ENCODE peak calls at places on chromosome 6, in five cellular contexts. D is NCI-H774; Q is iPS-NIHi11; W is heart left ventricle; Y is stimulated activated CD4-positive, alpha-beta T cell treated with anti-CD3 and anti-CD28 coated beads, Interleukin-2, amount 100 ng/mL, for 48 hours. O is an unnamed sample.
A peak's percentile ranks its signal among the peaks of the same experiment; 100 is the strongest.

GRCh38 chr6:138590796-138591709 is 91.8 kb upstream of the NHSL1 start:
- DNase-seq in D (peak; percentile 74), Q (peak; percentile 79), W (peak; percentile 48), Y (peak; percentile 34), O (peak; percentile 64)

GRCh38 chr6:7811441-7811840 is 85.5 kb downstream of the BMP6 start:
- DNase-seq in D (no peak), Q (no peak), W (no peak), Y (no peak), O (no peak)

GRCh38 chr6:134436281-134436815 is 118.4 kb upstream of the SGK1 start:
- DNase-seq in D (no peak), Q (peak; percentile 48), W (no peak), Y (peak; percentile 48), O (no peak)

GRCh38 chr6:6004147-6004995 is 2.4 kb downstream of the NRN1 start:
- DNase-seq in D (no peak), Q (no peak), W (no peak), Y (no peak), O (peak; percentile 19)

GRCh38 chr6:164085552-164086325 is 671.2 kb downstream of the QKI start:
- DNase-seq in D (no peak), Q (peak; percentile 42), W (peak; percentile 85), Y (no peak), O (peak; percentile 68)

GRCh38 chr6:32854376-32855178 is 585 bp downstream of the PSMB9 start:
- DNase-seq in D (no peak), Q (peak; percentile 8), W (peak; percentile 58), Y (no peak), O (no peak)

GRCh38 chr6:46011241-46012085 is 4.2 kb downstream of the CLIC5 start:
- DNase-seq in D (no peak), Q (no peak), W (no peak), Y (peak; percentile 44), O (no peak)

GRCh38 chr6:163391983-163392382 is 22.5 kb upstream of the QKI start:
- DNase-seq in D (no peak), Q (no peak), W (no peak), Y (no peak), O (no peak)

GRCh38 chr6:34151321-34152041 is 5.6 kb upstream of the GRM4 start:
- DNase-seq in D (no peak), Q (peak; percentile 69), W (no peak), Y (no peak), O (no peak)

GRCh38 chr6:13660893-13661292 is 45.8 kb downstream of the NOL7 start:
- DNase-seq in D (no peak), Q (no peak), W (no peak), Y (no peak), O (no peak)

GRCh38 chr6:25197116-25197515 is 82.1 kb upstream of the CARMIL1 start:
- DNase-seq in D (no peak), Q (no peak), W (no peak), Y (no peak), O (no peak)

GRCh38 chr6:99614430-99615161 is 8.0 kb downstream of the PRDM13 start:
- DNase-seq in D (peak; percentile 62), Q (peak; percentile 47), W (no peak), Y (no peak), O (no peak)

GRCh38 chr6:157728183-157728881 is 94.7 kb upstream of the SNX9 start:
- DNase-seq in D (no peak), Q (no peak), W (no peak), Y (no peak), O (no peak)

GRCh38 chr6:3045369-3045768 is 22.9 kb upstream of the RIPK1 start:
- DNase-seq in D (peak; percentile 63), Q (no peak), W (no peak), Y (no peak), O (no peak)

GRCh38 chr6:1527098-1527497 is 82.6 kb upstream of the FOXC1 start:
- DNase-seq in D (no peak), Q (peak; percentile 82), W (peak; percentile 62), Y (no peak), O (peak; percentile 26)

GRCh38 chr6:50145125-50145524 is 95.4 kb upstream of the DEFB112 start:
- DNase-seq in D (no peak), Q (peak; percentile 16), W (no peak), Y (no peak), O (no peak)

GRCh38 chr6:75932067-75932466 is 140.4 kb downstream of the IMPG1 start:
- DNase-seq in D (no peak), Q (peak; percentile 44), W (peak; percentile 22), Y (no peak), O (peak; percentile 58)

GRCh38 chr6:111844921-111845320 is 28.3 kb downstream of the FYN start:
- DNase-seq in D (no peak), Q (peak; percentile 63), W (no peak), Y (no peak), O (no peak)

GRCh38 chr6:170113141-170113540 is 177.7 kb downstream of the DLL1 start:
- DNase-seq in D (no peak), Q (no peak), W (no peak), Y (no peak), O (no peak)

GRCh38 chr6:41787219-41787917 is at the start of gene TOMM6:
- DNase-seq in D (peak; percentile 86), Q (peak; percentile 87), W (peak; percentile 97), Y (peak; percentile 94), O (peak; percentile 97)

GRCh38 chr6:157656437-157657005 is 166.5 kb upstream of the SNX9 start:
- DNase-seq in D (no peak), Q (no peak), W (no peak), Y (no peak), O (no peak)

GRCh38 chr6:167685654-167686053 is 141.1 kb upstream of the AFDN start:
- DNase-seq in D (no peak), Q (no peak), W (no peak), Y (no peak), O (no peak)

GRCh38 chr6:112163295-112164257 is 76.2 kb downstream of the FAM229B start:
- DNase-seq in D (peak; percentile 66), Q (peak; percentile 86), W (peak; percentile 48), Y (peak; percentile 85), O (peak; percentile 88)

GRCh38 chr6:153145591-153145990 is 14.5 kb upstream of the RGS17 start:
- DNase-seq in D (peak; percentile 94), Q (no peak), W (no peak), Y (no peak), O (no peak)

GRCh38 chr6:106143582-106144139 is 57.5 kb downstream of the PRDM1 start:
- DNase-seq in D (no peak), Q (no peak), W (no peak), Y (no peak), O (no peak)